ENCODE peak calls at places on chromosomes 7 and 10, in six cellular contexts. E is ACHN; A is stimulated activated CD4-positive, alpha-beta T cell treated with anti-CD3 and anti-CD28 coated beads, Interleukin-4, amount 100 ng/mL, for 4 hours; B is C1 segment of cervical spinal cord; K is Caki2; O is foreskin fibroblast. V is an unnamed sample.

GRCh38 chr7:2815523-2816240 is 28.4 kb downstream of the GNA12 start:
- DNase-seq in K (no peak), B (no peak), A (no peak), O (no peak), E (no peak), V (no peak)

GRCh38 chr7:116269466-116269865 is 59.1 kb downstream of the TES start:
- DNase-seq in E (no peak), O (no peak), B (no peak), K (no peak), A (no peak), V (no peak)

GRCh38 chr7:47549397-47549796 is 32.5 kb downstream of the TNS3 start:
- DNase-seq in O (no peak), K (no peak), A (no peak), E (no peak), B (no peak), V (no peak)

GRCh38 chr7:37927739-37928444 is 7.5 kb downstream of the EPDR1 start:
- DNase-seq in B (no peak), E (no peak), O (no peak), A (no peak), K (no peak), V (no peak)

GRCh38 chr7:138166681-138167080 is 90.4 kb downstream of the AKR1D1 start:
- DNase-seq in B (no peak), A (no peak), K (no peak), O (no peak), E (no peak), V (peak; percentile 35)

GRCh38 chr7:112869111-112869774 is 79.0 kb upstream of the TMEM168 start:
- DNase-seq in A (peak; percentile 35), B (no peak), O (peak; percentile 12), E (peak; percentile 68), K (peak; percentile 11), V (peak; percentile 75)

GRCh38 chr10:132392811-132393694 is 3.9 kb upstream of the PWWP2B start:
- DNase-seq in B (no peak), K (no peak), O (peak; percentile 41), E (peak; percentile 32), A (no peak), V (no peak)

GRCh38 chr10:117653170-117653515 is 110.6 kb downstream of the EMX2 start:
- DNase-seq in A (peak; percentile 5), B (no peak), E (peak; percentile 95), K (peak; percentile 78), O (peak; percentile 83), V (peak; percentile 4)

GRCh38 chr10:85490431-85490830 is 876.2 kb downstream of the GRID1 start:
- DNase-seq in B (no peak), O (no peak), E (no peak), K (no peak), A (no peak), V (no peak)